ENCODE peak calls at places on chromosomes 16 and 17, in nine cellular contexts. Z is fibroblast of pulmonary artery; J is mesothelial cell of epicardium; W is CD4-positive, alpha-beta T cell; F is AG09319; H is neural progenitor cell; R is colonic mucosa; N is Calu3; C is AG10803. O is an unnamed sample.

GRCh38 chr17:63116967-63117366 is 150.9 kb downstream of the TANC2 start:
- DNase-seq in Z (peak; percentile 58), J (peak; percentile 44), W (no peak), F (no peak), H (peak; percentile 64), R (no peak), N (peak; percentile 58), C (peak; percentile 21), O (no peak)

GRCh38 chr17:42944211-42944610 is 20.0 kb downstream of the AARSD1 start:
- DNase-seq in Z (peak; percentile 38), J (no peak), W (no peak), F (no peak), H (no peak), R (no peak), N (no peak), C (peak; percentile 22), O (no peak)

GRCh38 chr17:43702636-43703035 is 40.9 kb upstream of the MEOX1 start:
- DNase-seq in Z (no peak), J (no peak), W (no peak), F (no peak), H (no peak), R (no peak), N (peak; percentile 24), C (no peak), O (no peak)

GRCh38 chr16:11916524-11917285 is 949 bp upstream of the GSPT1 start:
- DNase-seq in Z (no peak), J (peak; percentile 38), W (no peak), F (no peak), H (no peak), R (peak; percentile 78), N (peak; percentile 65), C (peak; percentile 21), O (no peak)

GRCh38 chr17:48636177-48637018 is 10.2 kb upstream of the HOXB9 start:
- DNase-seq in Z (peak; percentile 59), J (peak; percentile 96), W (peak; percentile 45), F (no peak), H (peak; percentile 97), R (peak; percentile 95), N (no peak), C (peak; percentile 78), O (peak; percentile 73)

GRCh38 chr16:5235119-5235518 is 137.5 kb upstream of the EEF2KMT start:
- DNase-seq in Z (no peak), J (no peak), W (no peak), F (no peak), H (no peak), R (no peak), N (no peak), C (no peak), O (peak; percentile 44)

GRCh38 chr17:13128676-13129075 is 110.8 kb upstream of the ELAC2 start:
- DNase-seq in Z (no peak), J (no peak), W (no peak), F (no peak), H (no peak), R (no peak), N (no peak), C (no peak), O (no peak)

GRCh38 chr16:69424053-69424934 is at the start of gene CYB5B:
- DNase-seq in Z (peak; percentile 99), J (peak; percentile 87), W (peak; percentile 94), F (peak; percentile 92), H (peak; percentile 98), R (peak; percentile 97), N (peak; percentile 95), C (peak; percentile 97), O (peak; percentile 97)

GRCh38 chr17:73349138-73349537 is 37.3 kb upstream of the CDC42EP4 start:
- DNase-seq in Z (peak; percentile 33), J (no peak), W (no peak), F (no peak), H (peak; percentile 86), R (no peak), N (no peak), C (no peak), O (peak; percentile 82)

GRCh38 chr16:15822957-15823356 is 33.9 kb downstream of the MYH11 start:
- DNase-seq in Z (no peak), J (no peak), W (no peak), F (no peak), H (no peak), R (no peak), N (no peak), C (no peak), O (peak; percentile 97)

GRCh38 chr16:67399218-67399733 is 6.0 kb upstream of the TPPP3 start:
- DNase-seq in Z (no peak), J (peak; percentile 81), W (no peak), F (no peak), H (peak; percentile 90), R (peak; percentile 53), N (peak; percentile 83), C (no peak), O (no peak)

DNA sequence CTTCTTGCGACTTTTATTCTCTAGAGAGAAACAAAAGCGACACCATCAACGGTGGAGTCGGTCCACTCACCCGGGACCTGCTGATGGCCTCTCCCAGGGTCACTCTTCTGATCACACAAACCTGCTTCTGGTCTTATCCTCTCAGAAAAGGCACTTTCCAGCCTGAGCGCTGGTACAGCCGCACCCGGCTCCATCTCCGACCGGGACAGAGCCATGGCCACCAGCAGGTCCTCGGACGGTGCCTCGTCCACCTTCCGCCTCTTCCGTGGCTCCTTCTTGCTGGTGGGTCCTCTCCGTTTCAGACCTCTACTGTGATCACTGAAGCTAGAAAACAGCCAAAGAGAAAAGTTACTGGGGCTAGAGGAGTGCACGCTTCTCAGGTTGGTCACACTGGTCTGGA is 13.7 kb downstream of the SLX4 start:
- DNase-seq in Z (no peak), J (no peak), W (no peak), F (no peak), H (no peak), R (no peak), N (no peak), C (no peak), O (no peak)
- TF ChIP-seq CTCF in Z (no peak), J (no peak), W (no peak), F (no peak), H (no peak), R (no peak), N (no peak), C (no peak), O (no peak)

DNA sequence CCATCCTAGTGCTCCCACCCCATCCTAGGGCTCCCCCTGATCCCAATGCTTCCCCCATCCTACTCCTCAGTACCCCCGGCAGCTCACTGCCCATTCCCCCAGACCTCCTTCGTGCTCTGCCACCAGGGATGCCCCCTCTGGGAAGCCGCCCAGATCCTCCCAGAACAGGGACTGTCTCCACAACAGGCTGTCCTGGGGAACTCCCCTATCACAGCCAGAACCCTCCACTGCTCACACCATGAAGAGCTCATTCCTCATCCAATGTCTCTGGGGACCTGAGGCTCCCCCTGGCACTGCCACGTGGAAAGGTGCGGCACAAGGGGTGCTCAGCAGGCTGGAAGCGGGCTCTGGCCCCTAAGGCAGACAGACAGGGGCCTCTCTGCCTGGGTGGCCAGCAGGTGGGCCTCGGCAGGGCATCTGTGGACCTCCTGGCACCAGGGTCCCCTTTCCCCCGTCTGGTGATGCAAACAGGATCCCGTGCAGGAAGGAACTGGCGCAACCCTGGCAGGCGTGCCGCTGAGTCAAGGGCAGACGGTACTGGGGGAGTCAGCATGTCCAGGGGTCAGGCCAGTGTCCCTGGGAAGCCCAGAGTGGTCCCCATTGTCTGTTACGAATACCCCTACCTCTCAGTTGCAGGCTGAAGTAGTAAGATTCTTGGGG is 14.8 kb upstream of the PVALEF start:
- DNase-seq in Z (no peak), J (no peak), W (no peak), F (no peak), H (no peak), R (no peak), N (no peak), C (no peak), O (no peak)
- TF ChIP-seq CTCF in Z (no peak), J (no peak), W (no peak), F (no peak), H (no peak), R (no peak), N (no peak), C (no peak), O (no peak)

DNA sequence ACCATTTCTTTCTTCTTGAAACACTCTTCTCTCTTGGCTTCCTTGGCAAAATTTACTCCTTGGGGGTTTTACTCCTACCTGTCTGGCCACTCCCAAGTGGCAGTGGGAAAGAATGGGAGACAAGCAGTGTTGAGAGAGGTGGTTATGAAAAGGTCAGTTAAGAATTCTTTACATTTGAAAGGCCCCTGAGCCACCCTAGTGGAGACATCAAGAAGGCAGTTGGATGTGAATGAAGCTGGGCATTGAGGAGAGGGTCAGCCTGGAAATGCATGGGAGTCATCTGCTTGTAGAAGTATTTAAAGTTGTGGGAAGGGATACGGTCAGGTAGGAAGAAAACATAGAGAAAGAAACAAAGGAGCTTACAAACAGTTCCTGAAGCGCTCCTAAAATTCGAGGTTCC is 42.3 kb upstream of the CCNF start:
- DNase-seq in Z (no peak), J (no peak), W (no peak), F (no peak), H (peak; percentile 17), R (no peak), N (no peak), C (no peak), O (no peak)
- TF ChIP-seq CTCF in Z (peak; percentile 26), J (no peak), W (no peak), F (no peak), H (peak; percentile 41), R (no peak), N (peak; percentile 31), C (no peak), O (no peak)

GRCh38 chr17:79531696-79532095 is 79.2 kb downstream of the RBFOX3 start:
- DNase-seq in Z (no peak), J (no peak), W (no peak), F (no peak), H (no peak), R (no peak), N (no peak), C (no peak), O (no peak)

GRCh38 chr17:79534111-79534510 is 76.7 kb downstream of the RBFOX3 start:
- DNase-seq in Z (no peak), J (no peak), W (no peak), F (no peak), H (no peak), R (no peak), N (no peak), C (no peak), O (no peak)

GRCh38 chr17:79532107-79532790 is 78.6 kb downstream of the RBFOX3 start:
- DNase-seq in Z (no peak), J (no peak), W (no peak), F (no peak), H (no peak), R (no peak), N (no peak), C (no peak), O (no peak)

GRCh38 chr17:79531191-79531590 is 79.7 kb downstream of the RBFOX3 start:
- DNase-seq in Z (no peak), J (no peak), W (no peak), F (no peak), H (no peak), R (no peak), N (no peak), C (no peak), O (no peak)

DNA sequence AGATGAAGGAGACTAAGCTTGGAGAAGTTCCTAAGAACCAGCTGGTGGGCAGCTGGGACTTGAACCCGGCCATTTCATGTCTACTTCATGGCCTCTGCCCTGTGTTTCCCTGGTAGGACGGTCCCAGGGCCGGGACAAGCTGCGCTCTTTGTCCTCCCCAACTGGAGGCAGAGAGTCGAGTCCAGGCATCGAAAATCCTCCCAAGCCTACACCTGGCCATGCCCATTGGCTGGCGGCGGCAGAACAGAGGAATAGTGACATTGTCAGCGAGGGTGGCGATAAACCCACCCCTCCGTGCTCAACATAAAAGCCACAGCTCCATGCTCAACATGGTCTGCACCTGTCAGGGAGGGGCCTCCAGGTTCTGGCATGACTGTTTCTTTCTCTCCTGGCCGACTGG is 77.7 kb downstream of the RBFOX3 start:
- DNase-seq in Z (no peak), J (no peak), W (no peak), F (no peak), H (no peak), R (no peak), N (no peak), C (no peak), O (no peak)
- TF ChIP-seq CTCF in Z (no peak), J (no peak), W (no peak), F (no peak), H (no peak), R (no peak), N (no peak), C (no peak), O (no peak)